ENCODE peak calls at places on chromosomes 2 and 18, in four cellular contexts. L, N, O and Z are unnamed samples.

GRCh38 chr18:76306685-76307292 is 188.3 kb downstream of the ZNF516 start:
- DNase-seq in O (no peak), N (no peak), L (no peak), Z (no peak)

GRCh38 chr2:235493775-235494715 is at the start of gene AGAP1:
- DNase-seq in O (peak; percentile 81), L (peak; percentile 91), N (peak; percentile 24), Z (peak; percentile 95)

GRCh38 chr2:157056200-157056676 is 201.3 kb upstream of the GALNT5 start:
- DNase-seq in L (no peak), O (no peak), N (no peak), Z (no peak)

GRCh38 chr18:78814321-78814720 is 165.3 kb upstream of the SALL3 start:
- DNase-seq in O (peak; percentile 23), N (no peak), L (no peak), Z (no peak)

GRCh38 chr2:75035444-75036353 is 77.3 kb downstream of the POLE4 start:
- DNase-seq in L (no peak), N (no peak), O (no peak), Z (no peak)

GRCh38 chr2:16952368-16952767 is 286.7 kb upstream of the CYRIA start:
- DNase-seq in O (no peak), L (no peak), N (no peak), Z (no peak)

GRCh38 chr18:45014047-45014501 is 333.4 kb downstream of the SETBP1 start:
- DNase-seq in O (no peak), N (no peak), L (no peak), Z (no peak)

GRCh38 chr2:71675296-71675695 is 221.9 kb downstream of the DYSF start:
- DNase-seq in O (peak; percentile 58), N (no peak), L (peak; percentile 83), Z (peak; percentile 90)

GRCh38 chr18:54191352-54191751 is 33.1 kb downstream of the MBD2 start:
- DNase-seq in N (no peak), L (no peak), O (no peak), Z (no peak)

GRCh38 chr2:96254592-96254991 is 11.2 kb downstream of the TMEM127 start:
- DNase-seq in L (no peak), N (no peak), O (no peak), Z (no peak)

GRCh38 chr2:101622633-101623521 is 74.6 kb upstream of the MAP4K4 start:
- DNase-seq in O (no peak), N (no peak), L (no peak), Z (no peak)

GRCh38 chr18:5455644-5456043 is 88.2 kb downstream of the EPB41L3 start:
- DNase-seq in O (no peak), L (no peak), N (no peak), Z (no peak)

GRCh38 chr2:224956706-224957105 is 85.6 kb downstream of the DOCK10 start:
- DNase-seq in O (no peak), L (no peak), N (no peak), Z (no peak)

GRCh38 chr2:201432551-201433388 is 18.5 kb downstream of the TRAK2 start:
- DNase-seq in L (no peak), O (no peak), N (no peak), Z (no peak)

GRCh38 chr2:105042189-105042588 is 4.3 kb downstream of the MRPS9 start:
- DNase-seq in O (no peak), L (no peak), N (no peak), Z (no peak)

GRCh38 chr18:36284671-36285295 is 12.7 kb upstream of the FHOD3 start:
- DNase-seq in L (peak; percentile 37), O (no peak), N (peak; percentile 33), Z (no peak)

GRCh38 chr2:126399001-126399400 is 257.0 kb upstream of the GYPC start:
- DNase-seq in O (no peak), L (no peak), N (no peak), Z (no peak)

GRCh38 chr2:143856973-143857372 is 662.9 kb downstream of the ZEB2 start:
- DNase-seq in N (no peak), O (no peak), L (no peak), Z (no peak)

GRCh38 chr2:231181848-231182247 is 16.6 kb upstream of the ARMC9 start:
- DNase-seq in N (peak; percentile 54), L (peak; percentile 46), O (peak; percentile 91), Z (peak; percentile 82)

GRCh38 chr18:49548266-49548665 is 13.6 kb upstream of the LIPG start:
- DNase-seq in O (no peak), L (no peak), N (no peak), Z (no peak)

GRCh38 chr2:161913865-161914264 is 160.2 kb downstream of the DPP4 start:
- DNase-seq in O (no peak), L (no peak), N (no peak), Z (no peak)

GRCh38 chr18:60372598-60372997 is at the start of gene MC4R:
- DNase-seq in N (no peak), O (no peak), L (peak; percentile 17), Z (no peak)

GRCh38 chr2:72131371-72131891 is 16.2 kb downstream of the CYP26B1 start:
- DNase-seq in L (no peak), N (no peak), O (peak; percentile 61), Z (no peak)

GRCh38 chr2:3000968-3001367 is 376.6 kb downstream of the EIPR1 start:
- DNase-seq in N (no peak), O (no peak), L (no peak), Z (no peak)

GRCh38 chr2:3007135-3007534 is 370.5 kb downstream of the EIPR1 start:
- DNase-seq in L (no peak), O (no peak), N (no peak), Z (no peak)

GRCh38 chr2:3005859-3006258 is 371.8 kb downstream of the EIPR1 start:
- DNase-seq in N (no peak), O (no peak), L (no peak), Z (no peak)

DNA sequence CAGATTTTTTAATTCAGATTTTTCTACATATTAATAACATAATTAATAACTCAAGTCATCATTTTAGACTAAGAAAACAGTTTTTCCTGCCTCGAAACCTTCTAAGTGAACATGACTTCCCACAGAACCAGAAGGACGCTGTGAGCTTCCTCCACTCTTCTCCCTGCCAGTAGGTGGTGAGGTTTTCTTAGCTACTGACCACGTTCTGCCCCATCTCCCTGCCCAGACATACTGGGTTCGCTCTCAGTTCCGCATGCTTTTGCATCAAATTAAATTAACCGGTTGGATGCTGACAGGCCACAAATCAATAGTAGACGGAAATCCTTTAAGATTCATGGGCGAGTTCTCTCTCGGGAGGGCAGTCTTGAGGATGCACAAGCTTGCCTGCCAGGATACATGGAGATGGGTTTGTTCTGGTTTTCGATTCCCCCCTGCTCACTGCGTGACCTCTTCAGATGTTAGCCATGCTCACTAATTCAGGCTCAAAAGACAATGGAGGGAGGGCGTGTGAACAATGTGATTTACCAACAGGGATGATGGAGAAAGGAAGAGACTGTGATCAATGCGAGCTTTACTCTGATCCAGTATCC is 375.9 kb downstream of the EIPR1 start:
- DNase-seq in O (no peak), L (no peak), N (no peak), Z (no peak)
- TF ChIP-seq CTCF in O (no peak), L (no peak), N (no peak), Z (peak; percentile 27)

DNA sequence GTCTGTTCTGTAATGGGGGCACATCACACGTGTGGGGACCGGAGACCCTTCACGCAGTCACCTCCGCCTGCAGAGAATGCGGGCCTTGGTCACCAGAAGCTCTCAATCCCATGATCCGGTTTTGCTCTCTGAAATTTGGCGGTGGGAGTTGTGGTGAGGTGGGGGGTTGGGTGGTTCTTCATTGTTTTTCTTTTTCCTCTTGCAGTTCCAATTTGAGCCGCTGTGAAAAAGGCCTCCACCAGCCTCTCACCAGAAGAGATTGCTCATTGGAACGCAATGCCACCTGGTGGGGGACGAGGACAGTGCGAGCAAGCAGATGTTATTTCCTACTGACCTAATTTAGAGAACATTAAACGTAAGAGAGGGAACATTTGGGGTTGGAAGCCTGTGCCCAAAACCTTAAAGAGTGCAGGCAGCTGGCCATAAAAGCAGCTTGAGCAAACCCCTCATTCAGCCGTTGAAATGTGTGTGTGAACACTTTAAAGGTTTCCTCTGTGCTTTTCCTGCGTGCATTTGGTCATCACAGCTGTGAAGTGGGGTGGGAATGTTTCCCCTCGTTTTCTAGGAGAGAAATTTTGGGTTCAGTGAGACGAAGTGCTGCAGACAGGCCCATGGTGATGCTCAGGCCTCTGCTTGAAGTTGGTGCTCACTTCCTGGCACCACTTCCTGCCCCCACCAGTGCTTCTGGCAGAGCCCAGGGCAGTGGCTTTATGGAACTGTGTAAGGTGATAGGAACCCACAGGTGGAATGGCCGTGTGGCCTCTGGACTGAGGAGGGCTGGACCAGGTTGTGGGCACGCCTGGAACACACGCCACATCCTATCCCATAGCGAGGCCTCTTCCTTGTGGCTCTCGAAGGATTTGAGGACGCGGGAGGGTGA is 61.7 kb downstream of the ZCCHC2 start:
- DNase-seq in L (peak; percentile 88), O (peak; percentile 91), N (peak; percentile 82), Z (peak; percentile 84)
- H3K4me3 ChIP-seq in L (no peak overlapping the region), O (no peak overlapping the region), N (no peak overlapping the region), Z (no peak overlapping the region)

GRCh38 chr2:237865623-237866041 is 6.2 kb downstream of the RAMP1 start:
- DNase-seq in L (no peak), N (no peak), O (peak; percentile 62), Z (peak; percentile 47)
- H3K27ac ChIP-seq in L (peak overlapping the region; percentile 85), N (peak overlapping the region; percentile 85), O (no peak overlapping the region), Z (no peak overlapping the region)

GRCh38 chr2:175158894-175159293 is 9.1 kb downstream of the ATF2 start:
- DNase-seq in O (no peak), L (no peak), N (no peak), Z (no peak)

GRCh38 chr2:175152242-175152641 is 15.8 kb downstream of the ATF2 start:
- DNase-seq in O (no peak), L (no peak), N (no peak), Z (no peak)

GRCh38 chr2:175151791-175152190 is 16.2 kb downstream of the ATF2 start:
- DNase-seq in L (no peak), N (no peak), O (no peak), Z (no peak)

GRCh38 chr2:175154670-175155082 is 13.3 kb downstream of the ATF2 start:
- DNase-seq in O (no peak), N (no peak), L (no peak), Z (no peak)

GRCh38 chr2:175156534-175156933 is 11.5 kb downstream of the ATF2 start:
- DNase-seq in L (peak; percentile 76), N (no peak), O (no peak), Z (no peak)
- TF ChIP-seq CTCF in L (no peak), N (no peak), O (no peak), Z (no peak)

GRCh38 chr18:27723168-27723567 is 453.8 kb downstream of the CDH2 start:
- DNase-seq in O (no peak), N (no peak), L (no peak), Z (no peak)
- H3K4me3 ChIP-seq in O (no peak overlapping the region), N (no peak overlapping the region), L (no peak overlapping the region), Z (no peak overlapping the region)

DNA sequence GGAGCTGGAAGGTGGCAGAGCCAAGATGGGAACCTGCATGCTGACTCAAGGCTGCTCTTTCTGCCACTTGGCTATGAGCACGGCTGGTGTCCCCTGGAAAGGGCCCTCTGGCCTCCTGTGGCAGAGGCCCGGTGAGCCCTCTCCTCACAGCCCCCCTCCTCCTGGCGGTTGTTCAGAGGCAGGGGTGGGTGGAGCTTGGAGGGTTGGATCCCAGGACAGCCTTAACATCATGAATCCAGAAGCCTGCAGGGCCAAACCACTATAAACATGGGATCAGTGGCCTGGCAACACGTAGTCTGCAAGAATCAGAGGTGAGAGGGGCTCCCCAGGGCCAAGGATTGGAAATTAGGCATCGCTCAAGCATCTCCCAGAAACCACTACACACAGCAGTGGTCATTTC is 48.5 kb upstream of the LOXHD1 start:
- DNase-seq in L (no peak), O (no peak), N (no peak), Z (no peak)
- H3K27ac ChIP-seq in L (no peak overlapping the region), O (no peak overlapping the region), N (no peak overlapping the region), Z (no peak overlapping the region)